ENCODE peak calls at places on chromosomes 1 and 21, in five cellular contexts. One of them, this sample, is unnamed.

GRCh38 chr21:36756527-36756926 is 57.6 kb downstream of the SIM2 start:
- DNase-seq in cardiac fibroblast: no peak
- DNase-seq in Peyer's patch: no peak
- DNase-seq in lower leg skin: no peak
- DNase-seq in dorsolateral prefrontal cortex: no peak
- DNase-seq in this sample: no peak

GRCh38 chr1:115746021-115746690 is 22.4 kb downstream of the CASQ2 start:
- DNase-seq in cardiac fibroblast: no peak
- DNase-seq in Peyer's patch: no peak
- DNase-seq in lower leg skin: no peak
- DNase-seq in dorsolateral prefrontal cortex: no peak
- DNase-seq in this sample: no peak

GRCh38 chr1:26410706-26411623 is at the start of gene LIN28A:
- DNase-seq in cardiac fibroblast: no peak
- DNase-seq in Peyer's patch: no peak
- DNase-seq in lower leg skin: no peak
- DNase-seq in dorsolateral prefrontal cortex: no peak
- DNase-seq in this sample: no peak

GRCh38 chr1:7752512-7753417 is 18.3 kb upstream of the VAMP3 start:
- DNase-seq in cardiac fibroblast: peak
- DNase-seq in Peyer's patch: no peak
- DNase-seq in lower leg skin: peak
- DNase-seq in dorsolateral prefrontal cortex: peak
- DNase-seq in this sample: peak

GRCh38 chr1:115641762-115642167 is at the start of gene VANGL1:
- DNase-seq in cardiac fibroblast: peak
- DNase-seq in Peyer's patch: peak
- DNase-seq in lower leg skin: peak
- DNase-seq in dorsolateral prefrontal cortex: peak
- DNase-seq in this sample: no peak

GRCh38 chr21:22961248-22961647 is 1963.0 kb downstream of the NCAM2 start:
- DNase-seq in cardiac fibroblast: no peak
- DNase-seq in Peyer's patch: no peak
- DNase-seq in lower leg skin: no peak
- DNase-seq in dorsolateral prefrontal cortex: no peak
- DNase-seq in this sample: no peak

GRCh38 chr1:164688791-164689190 is 129.8 kb downstream of the PBX1 start:
- DNase-seq in cardiac fibroblast: no peak
- DNase-seq in Peyer's patch: no peak
- DNase-seq in lower leg skin: no peak
- DNase-seq in dorsolateral prefrontal cortex: no peak
- DNase-seq in this sample: no peak

GRCh38 chr1:164369698-164370365 is 189.2 kb upstream of the PBX1 start:
- DNase-seq in cardiac fibroblast: no peak
- DNase-seq in Peyer's patch: no peak
- DNase-seq in lower leg skin: no peak
- DNase-seq in dorsolateral prefrontal cortex: no peak
- DNase-seq in this sample: no peak

GRCh38 chr1:44819594-44820327 is 11.4 kb downstream of the BTBD19 start:
- DNase-seq in cardiac fibroblast: peak
- DNase-seq in Peyer's patch: peak
- DNase-seq in lower leg skin: peak
- DNase-seq in dorsolateral prefrontal cortex: no peak
- DNase-seq in this sample: peak

GRCh38 chr1:201719812-201720521 is 109.0 kb upstream of the IPO9 start:
- DNase-seq in cardiac fibroblast: peak
- DNase-seq in Peyer's patch: peak
- DNase-seq in lower leg skin: peak
- DNase-seq in dorsolateral prefrontal cortex: peak
- DNase-seq in this sample: peak

GRCh38 chr21:39867198-39867650 is at the start of gene PCP4:
- DNase-seq in cardiac fibroblast: peak
- DNase-seq in Peyer's patch: peak
- DNase-seq in lower leg skin: peak
- DNase-seq in dorsolateral prefrontal cortex: peak
- DNase-seq in this sample: peak

GRCh38 chr1:115135681-115136080 is 46.4 kb upstream of the TSPAN2 start:
- DNase-seq in cardiac fibroblast: no peak
- DNase-seq in Peyer's patch: no peak
- DNase-seq in lower leg skin: no peak
- DNase-seq in dorsolateral prefrontal cortex: no peak
- DNase-seq in this sample: no peak

GRCh38 chr1:178271471-178271870 is 177.6 kb downstream of the RASAL2 start:
- DNase-seq in cardiac fibroblast: no peak
- DNase-seq in Peyer's patch: no peak
- DNase-seq in lower leg skin: no peak
- DNase-seq in dorsolateral prefrontal cortex: no peak
- DNase-seq in this sample: no peak

GRCh38 chr1:234745844-234746797 is 136.1 kb upstream of the IRF2BP2 start:
- DNase-seq in cardiac fibroblast: peak
- DNase-seq in Peyer's patch: no peak
- DNase-seq in lower leg skin: no peak
- DNase-seq in dorsolateral prefrontal cortex: no peak
- DNase-seq in this sample: no peak

GRCh38 chr1:15935056-15935950 is 40.6 kb downstream of the ZBTB17 start:
- DNase-seq in cardiac fibroblast: no peak
- DNase-seq in Peyer's patch: no peak
- DNase-seq in lower leg skin: peak
- DNase-seq in dorsolateral prefrontal cortex: no peak
- DNase-seq in this sample: no peak

GRCh38 chr21:43654806-43655489 is 4.3 kb downstream of the HSF2BP start:
- DNase-seq in cardiac fibroblast: no peak
- DNase-seq in Peyer's patch: no peak
- DNase-seq in lower leg skin: no peak
- DNase-seq in dorsolateral prefrontal cortex: no peak
- DNase-seq in this sample: no peak

GRCh38 chr1:15411593-15412487 is 2.2 kb downstream of the EFHD2 start:
- DNase-seq in cardiac fibroblast: no peak
- DNase-seq in Peyer's patch: peak
- DNase-seq in lower leg skin: peak
- DNase-seq in dorsolateral prefrontal cortex: no peak
- DNase-seq in this sample: no peak

GRCh38 chr1:156804572-156805243 is 11.9 kb downstream of the SH2D2A start:
- DNase-seq in cardiac fibroblast: peak
- DNase-seq in Peyer's patch: no peak
- DNase-seq in lower leg skin: no peak
- DNase-seq in dorsolateral prefrontal cortex: peak
- DNase-seq in this sample: no peak

GRCh38 chr1:185474440-185475149 is 157.6 kb upstream of the IVNS1ABP start:
- DNase-seq in cardiac fibroblast: no peak
- DNase-seq in Peyer's patch: no peak
- DNase-seq in lower leg skin: no peak
- DNase-seq in dorsolateral prefrontal cortex: no peak
- DNase-seq in this sample: no peak

GRCh38 chr1:207752456-207753132 is 740 bp downstream of the CD46 start:
- DNase-seq in cardiac fibroblast: peak
- DNase-seq in Peyer's patch: peak
- DNase-seq in lower leg skin: no peak
- DNase-seq in dorsolateral prefrontal cortex: no peak
- DNase-seq in this sample: no peak

GRCh38 chr21:32412998-32413504 is 545 bp downstream of the EVA1C start:
- DNase-seq in cardiac fibroblast: peak
- DNase-seq in Peyer's patch: peak
- DNase-seq in lower leg skin: peak
- DNase-seq in dorsolateral prefrontal cortex: peak
- DNase-seq in this sample: peak

GRCh38 chr1:69138172-69138571 is 429.6 kb upstream of the LRRC7 start:
- DNase-seq in cardiac fibroblast: no peak
- DNase-seq in Peyer's patch: no peak
- DNase-seq in lower leg skin: no peak
- DNase-seq in dorsolateral prefrontal cortex: no peak
- DNase-seq in this sample: no peak

GRCh38 chr1:150613061-150613920 is 16.1 kb downstream of the ENSA start:
- DNase-seq in cardiac fibroblast: peak
- DNase-seq in Peyer's patch: no peak
- DNase-seq in lower leg skin: no peak
- DNase-seq in dorsolateral prefrontal cortex: no peak
- DNase-seq in this sample: no peak
- H3K4me3 ChIP-seq in cardiac fibroblast: no peak
- H3K4me3 ChIP-seq in Peyer's patch: no peak
- H3K4me3 ChIP-seq in lower leg skin: no peak
- H3K4me3 ChIP-seq in dorsolateral prefrontal cortex: no peak
- H3K4me3 ChIP-seq in this sample: no peak

DNA sequence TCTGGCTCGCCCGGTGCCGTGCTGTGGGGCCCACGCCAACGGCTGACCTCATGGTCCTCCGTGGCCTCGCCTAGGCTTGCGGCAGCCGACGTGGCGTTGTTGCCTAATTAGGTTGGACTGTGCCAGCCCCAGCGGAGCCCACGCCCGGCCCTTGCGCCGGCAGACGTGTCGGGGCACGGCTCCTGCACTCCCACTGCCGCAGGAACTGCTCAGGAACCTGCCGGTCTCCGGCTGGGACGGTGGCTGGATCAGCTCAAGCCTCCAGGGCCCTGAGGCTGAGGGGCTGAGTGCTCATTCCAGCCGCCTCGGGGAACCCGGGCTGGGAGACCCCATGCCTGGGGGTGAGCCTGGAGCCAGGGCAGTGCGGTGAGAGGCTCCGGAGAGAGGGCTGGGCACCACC is 16.1 kb upstream of the PEX10 start:
- DNase-seq in cardiac fibroblast: no peak
- DNase-seq in Peyer's patch: no peak
- DNase-seq in lower leg skin: peak
- DNase-seq in dorsolateral prefrontal cortex: no peak
- DNase-seq in this sample: no peak
- H3K4me3 ChIP-seq in cardiac fibroblast: no peak
- H3K4me3 ChIP-seq in Peyer's patch: no peak
- H3K4me3 ChIP-seq in lower leg skin: no peak
- H3K4me3 ChIP-seq in dorsolateral prefrontal cortex: no peak
- H3K4me3 ChIP-seq in this sample: no peak

GRCh38 chr1:34781071-34781843 is at the start of gene GJB3:
- DNase-seq in cardiac fibroblast: no peak
- DNase-seq in Peyer's patch: peak
- DNase-seq in lower leg skin: no peak
- DNase-seq in dorsolateral prefrontal cortex: peak
- DNase-seq in this sample: no peak
- H3K4me3 ChIP-seq in cardiac fibroblast: peak
- H3K4me3 ChIP-seq in Peyer's patch: peak
- H3K4me3 ChIP-seq in lower leg skin: peak
- H3K4me3 ChIP-seq in dorsolateral prefrontal cortex: peak
- H3K4me3 ChIP-seq in this sample: peak

GRCh38 chr1:19730793-19731192 is 66.1 kb downstream of the HTR6 start:
- DNase-seq in cardiac fibroblast: no peak
- DNase-seq in Peyer's patch: no peak
- DNase-seq in lower leg skin: no peak
- DNase-seq in dorsolateral prefrontal cortex: no peak
- DNase-seq in this sample: no peak
- H3K4me3 ChIP-seq in cardiac fibroblast: no peak
- H3K4me3 ChIP-seq in Peyer's patch: no peak
- H3K4me3 ChIP-seq in lower leg skin: no peak
- H3K4me3 ChIP-seq in dorsolateral prefrontal cortex: no peak
- H3K4me3 ChIP-seq in this sample: no peak

DNA sequence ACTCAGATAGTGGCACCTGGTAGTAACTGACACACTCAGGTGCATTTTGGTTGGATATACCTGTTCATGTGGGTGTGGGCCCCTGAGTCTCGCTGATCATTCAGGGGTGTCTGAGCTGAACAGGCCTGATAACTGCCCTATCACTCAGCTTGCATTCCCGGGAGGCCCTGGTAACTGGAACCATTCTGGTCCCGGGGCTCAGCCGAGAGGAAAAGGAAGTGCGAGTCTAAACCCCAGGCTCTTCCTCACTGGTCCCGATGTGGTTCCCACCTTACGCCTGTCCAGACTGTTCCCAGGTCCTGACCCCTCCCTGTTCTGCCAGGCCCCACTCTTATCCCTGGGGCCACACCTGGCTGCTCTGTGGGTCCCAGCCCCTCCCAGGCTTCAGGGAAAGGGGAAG is 11.7 kb upstream of the CDK18 start:
- DNase-seq in cardiac fibroblast: no peak
- DNase-seq in Peyer's patch: no peak
- DNase-seq in lower leg skin: no peak
- DNase-seq in dorsolateral prefrontal cortex: no peak
- DNase-seq in this sample: no peak
- H3K4me3 ChIP-seq in cardiac fibroblast: no peak
- H3K4me3 ChIP-seq in Peyer's patch: no peak
- H3K4me3 ChIP-seq in lower leg skin: no peak
- H3K4me3 ChIP-seq in dorsolateral prefrontal cortex: no peak
- H3K4me3 ChIP-seq in this sample: no peak

GRCh38 chr1:221217029-221217428 is 337.8 kb downstream of the HLX start:
- DNase-seq in cardiac fibroblast: peak
- DNase-seq in Peyer's patch: no peak
- DNase-seq in lower leg skin: no peak
- DNase-seq in dorsolateral prefrontal cortex: no peak
- DNase-seq in this sample: no peak
- H3K4me3 ChIP-seq in cardiac fibroblast: no peak
- H3K4me3 ChIP-seq in Peyer's patch: no peak
- H3K4me3 ChIP-seq in lower leg skin: no peak
- H3K4me3 ChIP-seq in dorsolateral prefrontal cortex: no peak
- H3K4me3 ChIP-seq in this sample: no peak

GRCh38 chr1:231023150-231023549 is 16.9 kb downstream of the FAM89A start:
- DNase-seq in cardiac fibroblast: no peak
- DNase-seq in Peyer's patch: no peak
- DNase-seq in lower leg skin: no peak
- DNase-seq in dorsolateral prefrontal cortex: no peak
- DNase-seq in this sample: no peak

GRCh38 chr1:231021540-231022031 is 18.5 kb downstream of the FAM89A start:
- DNase-seq in cardiac fibroblast: no peak
- DNase-seq in Peyer's patch: no peak
- DNase-seq in lower leg skin: no peak
- DNase-seq in dorsolateral prefrontal cortex: no peak
- DNase-seq in this sample: no peak

GRCh38 chr1:231019711-231020110 is 20.3 kb downstream of the FAM89A start:
- DNase-seq in cardiac fibroblast: no peak
- DNase-seq in Peyer's patch: no peak
- DNase-seq in lower leg skin: no peak
- DNase-seq in dorsolateral prefrontal cortex: no peak
- DNase-seq in this sample: no peak

GRCh38 chr1:231020816-231021215 is 19.2 kb downstream of the FAM89A start:
- DNase-seq in cardiac fibroblast: peak
- DNase-seq in Peyer's patch: no peak
- DNase-seq in lower leg skin: no peak
- DNase-seq in dorsolateral prefrontal cortex: no peak
- DNase-seq in this sample: no peak

GRCh38 chr1:231020139-231020601 is 19.9 kb downstream of the FAM89A start:
- DNase-seq in cardiac fibroblast: peak
- DNase-seq in Peyer's patch: no peak
- DNase-seq in lower leg skin: no peak
- DNase-seq in dorsolateral prefrontal cortex: no peak
- DNase-seq in this sample: no peak
- H3K4me3 ChIP-seq in cardiac fibroblast: no peak
- H3K4me3 ChIP-seq in Peyer's patch: no peak
- H3K4me3 ChIP-seq in lower leg skin: no peak
- H3K4me3 ChIP-seq in dorsolateral prefrontal cortex: no peak
- H3K4me3 ChIP-seq in this sample: no peak

This sample was measured in tibial nerve.